ENCODE peak calls at places on chromosome 12, in five cellular contexts. D is PC-9, G is left ventricle myocardium inferior, L is cardiac muscle cell, T is fibroblast of lung. K is an unnamed sample. For H3K4me1 and H3K9me3, the result is how much of the 10 kb centered on the place peaks cover.

GRCh38 chr12:10618338-10618987 is 5.1 kb upstream of the MAGOHB start:
- DNase-seq in T (peak), G (no peak), D (peak), L (peak), K (no peak)

GRCh38 chr12:120276734-120277133 is 11.2 kb upstream of the PXN start:
- DNase-seq in L (peak), T (peak), G (no peak), D (no peak), K (no peak)

GRCh38 chr12:92615703-92616102 is 87.1 kb upstream of the PLEKHG7 start:
- DNase-seq in G (no peak), L (no peak), D (no peak), T (no peak), K (no peak)

GRCh38 chr12:54394281-54394719 is 9.8 kb upstream of the ZNF385A start:
- DNase-seq in T (peak), D (no peak), L (peak), G (no peak), K (no peak)

GRCh38 chr12:79298511-79298910 is 392.3 kb downstream of the PAWR start:
- DNase-seq in T (peak), L (no peak), D (no peak), G (no peak), K (no peak)

GRCh38 chr12:18899678-18900317 is 161.9 kb downstream of the CAPZA3 start:
- DNase-seq in G (no peak), L (peak), T (no peak), D (no peak), K (no peak)

GRCh38 chr12:99706736-99707473 is 59.4 kb downstream of the GARIN6 start:
- DNase-seq in L (no peak), T (no peak), D (no peak), G (no peak), K (no peak)

GRCh38 chr12:111602348-111602747 is 3.2 kb upstream of the ATXN2 start:
- DNase-seq in D (no peak), G (no peak), L (no peak), T (no peak), K (no peak)

GRCh38 chr12:54407183-54407905 is 11.7 kb downstream of the ITGA5 start:
- DNase-seq in T (no peak), G (no peak), D (no peak), L (no peak), K (no peak)

GRCh38 chr12:4440187-4440941 is 5.3 kb downstream of the FGF6 start:
- DNase-seq in L (no peak), T (no peak), D (no peak), G (no peak), K (no peak)

GRCh38 chr12:71460850-71461609 is 21.4 kb downstream of the LGR5 start:
- DNase-seq in D (no peak), T (no peak), G (no peak), L (no peak), K (no peak)

GRCh38 chr12:71393625-71394024 is 46.0 kb upstream of the LGR5 start:
- DNase-seq in T (no peak), D (no peak), G (no peak), L (no peak), K (no peak)

GRCh38 chr12:125125271-125125670 is 60.0 kb downstream of the AACS start:
- DNase-seq in L (no peak), D (peak), T (no peak), G (no peak), K (no peak)

GRCh38 chr12:75908961-75909699 is 122.4 kb downstream of the PHLDA1 start:
- DNase-seq in D (no peak), T (peak), G (peak), L (peak), K (no peak)

GRCh38 chr12:92030618-92031017 is 115.0 kb downstream of the BTG1 start:
- DNase-seq in L (peak), G (no peak), D (no peak), T (peak), K (no peak)

GRCh38 chr12:129372876-129373275 is 519.6 kb downstream of the GLT1D1 start:
- DNase-seq in L (no peak), D (no peak), T (no peak), G (no peak), K (no peak)

GRCh38 chr12:104064842-104065441 is 611 bp downstream of the HCFC2 start:
- DNase-seq in L (no peak), T (peak), D (no peak), G (peak), K (no peak)

GRCh38 chr12:13275366-13275765 is 78.8 kb downstream of the EMP1 start:
- DNase-seq in L (no peak), D (no peak), T (no peak), G (no peak), K (no peak)

GRCh38 chr12:132400011-132400641 is 70.7 kb upstream of the GALNT9 start:
- DNase-seq in T (no peak), G (peak), D (no peak), L (peak), K (no peak)

GRCh38 chr12:55043542-55043941 is 23.8 kb downstream of the NEUROD4 start:
- DNase-seq in D (no peak), T (no peak), L (no peak), G (no peak), K (no peak)

GRCh38 chr12:57272337-57273151 is 21.6 kb upstream of the STAC3 start:
- DNase-seq in L (peak), T (no peak), G (peak), D (no peak), K (no peak)

GRCh38 chr12:30825341-30825740 is 70.6 kb upstream of the CAPRIN2 start:
- DNase-seq in L (no peak), G (no peak), T (no peak), D (no peak), K (no peak)

GRCh38 chr12:51590347-51591019 is 550 bp upstream of the SCN8A start:
- DNase-seq in D (no peak), L (peak), T (peak), G (peak), K (peak)

GRCh38 chr12:123050331-123050809 is 69.9 kb downstream of the ARL6IP4 start:
- DNase-seq in D (no peak), L (no peak), G (peak), T (no peak), K (no peak)

GRCh38 chr12:112380663-112381420 is 1.4 kb downstream of the HECTD4 start:
- DNase-seq in G (no peak), T (no peak), L (no peak), D (no peak), K (no peak)

GRCh38 chr12:119179335-119180021 is 747 bp downstream of the HSPB8 start:
- DNase-seq in G (no peak), D (peak), L (peak), T (peak), K (no peak)

GRCh38 chr12:28184378-28184777 is 5.9 kb upstream of the CCDC91 start:
- DNase-seq in L (no peak), G (no peak), D (no peak), T (no peak), K (no peak)
- TF ChIP-seq CTCF in L (no peak), G (no peak), D (no peak), T (no peak), K (no peak)

GRCh38 chr12:24996102-24996797 is 47.3 kb upstream of the BCAT1 start:
- DNase-seq in D (no peak), L (no peak), T (peak), G (no peak), K (no peak)

GRCh38 chr12:24996820-24997219 is 47.9 kb upstream of the BCAT1 start:
- DNase-seq in D (no peak), L (no peak), G (no peak), T (no peak), K (no peak)

GRCh38 chr12:24997496-24997895 is 48.6 kb upstream of the BCAT1 start:
- DNase-seq in L (no peak), D (no peak), T (peak), G (no peak), K (no peak)

GRCh38 chr12:24991209-24992049 is 42.5 kb upstream of the BCAT1 start:
- DNase-seq in L (peak), D (peak), G (no peak), T (peak), K (no peak)

DNA sequence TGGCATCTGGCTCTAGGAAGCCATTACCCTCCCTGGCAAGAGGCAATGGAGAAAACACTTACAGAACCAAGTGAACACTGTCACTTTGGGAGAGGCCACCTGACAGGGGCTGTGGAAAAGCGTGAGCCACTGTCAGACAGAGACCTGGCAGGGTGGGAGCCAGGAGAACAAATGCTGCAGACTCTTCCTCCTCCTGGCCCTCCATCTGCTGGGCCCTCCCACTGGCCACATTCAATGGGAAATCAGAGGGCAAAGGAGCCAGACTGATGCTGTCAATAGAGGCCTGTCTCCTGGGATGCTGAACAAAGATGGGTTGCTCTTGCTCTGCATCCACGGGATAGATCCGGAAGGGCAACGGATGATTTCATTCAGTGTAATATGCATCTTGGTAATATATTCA is 44.9 kb upstream of the BCAT1 start:
- DNase-seq in D (no peak), T (no peak), L (no peak), G (no peak), K (no peak)
- H3K4me1 ChIP-seq in D (under half), T (under half), L (under half), G (under half), K (under half)

DNA sequence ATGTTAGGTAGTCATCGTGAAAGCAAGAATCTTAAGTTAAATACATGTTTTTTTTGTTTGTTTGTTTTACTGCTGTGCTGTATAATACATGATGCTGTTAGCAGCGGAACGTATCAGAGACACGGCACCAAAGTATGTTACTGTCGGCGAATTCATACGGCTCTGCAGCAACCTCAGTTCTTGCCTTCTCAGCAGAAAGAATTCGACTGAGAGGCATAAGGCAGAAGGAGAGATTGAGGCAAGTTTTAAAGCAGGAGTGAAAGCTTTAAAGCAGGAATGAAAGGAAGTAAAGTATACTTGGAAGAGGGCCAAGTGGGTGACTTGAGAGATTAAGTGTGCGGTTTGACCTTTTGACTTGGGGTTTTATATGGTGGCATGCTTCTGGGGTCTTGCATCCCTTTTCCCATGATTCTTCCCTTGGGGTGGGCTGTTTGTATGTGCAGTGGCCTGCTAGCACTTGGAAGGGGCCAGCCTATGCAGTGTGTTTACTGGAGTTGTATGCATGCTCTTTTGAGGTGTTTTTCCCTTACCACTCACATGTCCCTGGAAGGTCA is 23.7 kb downstream of the LEMD3 start:
- DNase-seq in L (no peak), T (peak), G (no peak), D (no peak), K (no peak)
- H3K9me3 ChIP-seq in L (under half), T (under half), G (under half), D (under half), K (under half)

DNA sequence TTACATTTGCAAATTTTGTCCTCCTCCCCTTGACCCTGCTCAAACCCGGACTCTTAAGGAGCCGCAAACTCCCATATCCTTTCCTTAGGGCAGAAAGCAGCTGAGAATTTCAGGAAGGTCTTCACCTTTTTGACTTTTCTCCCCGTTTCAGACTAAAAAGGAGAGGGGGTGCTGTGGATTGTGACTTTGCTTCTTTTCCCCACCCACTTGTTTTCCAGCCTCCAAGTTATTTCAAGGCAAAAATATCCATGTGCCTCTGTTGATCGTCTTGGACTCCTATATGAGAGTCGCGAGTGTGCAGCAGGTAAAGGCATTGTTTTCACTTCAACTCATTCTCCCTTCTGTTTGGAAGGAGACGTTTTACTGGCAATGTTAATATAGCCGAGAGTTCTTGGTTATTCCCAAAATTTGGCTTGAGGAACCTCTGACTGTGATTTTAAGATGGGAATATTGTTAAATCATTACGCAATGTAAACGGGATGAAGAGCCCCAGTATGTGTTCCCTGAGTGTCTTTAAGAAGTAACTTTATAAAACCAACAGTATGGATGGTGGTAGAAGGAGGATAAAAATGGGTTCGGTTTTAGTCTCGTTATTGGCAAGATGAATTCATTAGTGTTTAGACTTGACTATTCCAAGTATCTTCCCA is 663 bp downstream of the LRRK2 start:
- DNase-seq in G (no peak), L (no peak), D (no peak), T (no peak), K (no peak)
- TF ChIP-seq CTCF in G (no peak), L (no peak), D (no peak), T (no peak), K (no peak)

GRCh38 chr12:7130791-7131501 is 775 bp downstream of the CLSTN3 start:
- DNase-seq in D (peak), G (peak), T (peak), L (peak), K (peak)
- H3K4me1 ChIP-seq in D (under half), G (under half), T (under half), L (under half), K (under half)

K was measured in upper lobe of right lung.